ENCODE peak calls at places on chromosomes 16 and 17, in four cellular contexts. One of them, this sample, is unnamed.

GRCh38 chr16:62170642-62171041 is 134.4 kb upstream of the CDH8 start:
- DNase-seq in CD4-positive, alpha-beta T cell: no peak
- DNase-seq in neural progenitor cell: no peak
- DNase-seq in heart right ventricle: no peak
- DNase-seq in this sample: no peak

GRCh38 chr17:7235693-7236665 is 1.7 kb upstream of the DVL2 start:
- DNase-seq in heart right ventricle: no peak
- DNase-seq in neural progenitor cell: no peak
- DNase-seq in CD4-positive, alpha-beta T cell: no peak
- DNase-seq in this sample: peak; percentile 44

GRCh38 chr17:73400915-73401545 is 89.2 kb upstream of the CDC42EP4 start:
- DNase-seq in heart right ventricle: no peak
- DNase-seq in CD4-positive, alpha-beta T cell: no peak
- DNase-seq in neural progenitor cell: no peak
- DNase-seq in this sample: no peak

GRCh38 chr16:67161595-67162058 is 1.9 kb downstream of the FBXL8 start:
- DNase-seq in heart right ventricle: no peak
- DNase-seq in neural progenitor cell: no peak
- DNase-seq in CD4-positive, alpha-beta T cell: no peak
- DNase-seq in this sample: no peak

GRCh38 chr17:50863221-50863843 is 2.8 kb downstream of the TOB1 start:
- DNase-seq in heart right ventricle: no peak
- DNase-seq in neural progenitor cell: peak; percentile 69
- DNase-seq in CD4-positive, alpha-beta T cell: no peak
- DNase-seq in this sample: no peak

GRCh38 chr17:32609085-32609484 is 122.3 kb downstream of the CDK5R1 start:
- DNase-seq in CD4-positive, alpha-beta T cell: peak; percentile 62
- DNase-seq in neural progenitor cell: no peak
- DNase-seq in heart right ventricle: peak; percentile 34
- DNase-seq in this sample: peak; percentile 45

GRCh38 chr17:45282683-45283644 is 21.1 kb upstream of the SPATA32 start:
- DNase-seq in CD4-positive, alpha-beta T cell: no peak
- DNase-seq in neural progenitor cell: no peak
- DNase-seq in heart right ventricle: no peak
- DNase-seq in this sample: no peak

GRCh38 chr16:49398761-49399160 is 25.2 kb downstream of the C16orf78 start:
- DNase-seq in neural progenitor cell: no peak
- DNase-seq in CD4-positive, alpha-beta T cell: no peak
- DNase-seq in heart right ventricle: no peak
- DNase-seq in this sample: no peak

GRCh38 chr16:2749476-2749875 is 3.0 kb upstream of the SRRM2 start:
- DNase-seq in heart right ventricle: no peak
- DNase-seq in neural progenitor cell: no peak
- DNase-seq in CD4-positive, alpha-beta T cell: no peak
- DNase-seq in this sample: no peak

GRCh38 chr17:74183411-74183810 is 20.1 kb upstream of the RPL38 start:
- DNase-seq in heart right ventricle: no peak
- DNase-seq in CD4-positive, alpha-beta T cell: no peak
- DNase-seq in neural progenitor cell: no peak
- DNase-seq in this sample: no peak

GRCh38 chr17:42920922-42921321 is 20.3 kb downstream of the G6PC1 start:
- DNase-seq in neural progenitor cell: no peak
- DNase-seq in CD4-positive, alpha-beta T cell: no peak
- DNase-seq in heart right ventricle: peak; percentile 73
- DNase-seq in this sample: no peak

GRCh38 chr17:79417589-79417988 is 193.3 kb downstream of the RBFOX3 start:
- DNase-seq in neural progenitor cell: no peak
- DNase-seq in heart right ventricle: no peak
- DNase-seq in CD4-positive, alpha-beta T cell: no peak
- DNase-seq in this sample: no peak

GRCh38 chr17:41098476-41098875 is 534 bp upstream of the KRTAP4-8 start:
- DNase-seq in neural progenitor cell: no peak
- DNase-seq in CD4-positive, alpha-beta T cell: no peak
- DNase-seq in heart right ventricle: no peak
- DNase-seq in this sample: peak; percentile 23

GRCh38 chr16:49495596-49496355 is 122.2 kb downstream of the C16orf78 start:
- DNase-seq in neural progenitor cell: no peak
- DNase-seq in CD4-positive, alpha-beta T cell: no peak
- DNase-seq in heart right ventricle: no peak
- DNase-seq in this sample: no peak

GRCh38 chr17:58516644-58517377 is 2.4 kb upstream of the MTMR4 start:
- DNase-seq in heart right ventricle: no peak
- DNase-seq in CD4-positive, alpha-beta T cell: no peak
- DNase-seq in neural progenitor cell: no peak
- DNase-seq in this sample: no peak

GRCh38 chr16:56336071-56336688 is 89.2 kb downstream of the AMFR start:
- DNase-seq in CD4-positive, alpha-beta T cell: no peak
- DNase-seq in heart right ventricle: peak; percentile 53
- DNase-seq in neural progenitor cell: no peak
- DNase-seq in this sample: peak; percentile 34

GRCh38 chr17:60327122-60327869 is 64.6 kb downstream of the USP32 start:
- DNase-seq in neural progenitor cell: peak; percentile 70
- DNase-seq in heart right ventricle: no peak
- DNase-seq in CD4-positive, alpha-beta T cell: no peak
- DNase-seq in this sample: no peak

GRCh38 chr17:60604686-60605334 is 4.8 kb downstream of the PPM1D start:
- DNase-seq in neural progenitor cell: no peak
- DNase-seq in heart right ventricle: peak; percentile 11
- DNase-seq in CD4-positive, alpha-beta T cell: no peak
- DNase-seq in this sample: peak; percentile 29

GRCh38 chr17:17354560-17355357 is 51.6 kb downstream of the NT5M start:
- DNase-seq in neural progenitor cell: peak; percentile 89
- DNase-seq in heart right ventricle: peak; percentile 54
- DNase-seq in CD4-positive, alpha-beta T cell: peak; percentile 71
- DNase-seq in this sample: peak; percentile 74
- H3K27ac ChIP-seq in neural progenitor cell: no peak overlapping the region
- H3K27ac ChIP-seq in heart right ventricle: no peak overlapping the region
- H3K27ac ChIP-seq in CD4-positive, alpha-beta T cell: no peak overlapping the region
- H3K27ac ChIP-seq in this sample: no peak overlapping the region

DNA sequence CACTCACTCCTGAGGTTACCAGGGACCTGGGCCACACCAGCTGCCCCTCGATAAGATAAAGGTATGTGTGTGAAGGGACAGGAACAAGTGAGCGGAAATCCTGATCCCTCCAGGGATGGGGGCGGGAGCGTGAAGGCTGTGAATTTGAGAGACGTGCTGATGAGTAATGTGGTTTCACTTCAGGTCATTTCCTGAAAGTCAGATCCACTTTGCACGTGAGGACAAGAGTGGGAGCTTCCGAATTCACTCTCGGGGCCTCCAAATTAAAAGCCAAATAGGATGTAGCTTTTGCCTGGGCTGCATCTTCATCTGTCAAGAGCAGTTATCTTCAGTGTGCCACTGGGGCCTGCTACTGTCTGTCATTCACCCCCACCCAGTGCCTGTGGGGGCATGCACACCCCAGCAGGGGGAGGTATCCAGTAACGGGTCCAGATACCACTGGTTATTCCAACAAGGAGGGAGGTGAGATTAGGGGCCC is 87.4 kb upstream of the LHX1 start:
- DNase-seq in heart right ventricle: no peak
- DNase-seq in neural progenitor cell: peak; percentile 40
- DNase-seq in CD4-positive, alpha-beta T cell: no peak
- DNase-seq in this sample: peak; percentile 79
- TF ChIP-seq CTCF in heart right ventricle: no peak
- TF ChIP-seq CTCF in neural progenitor cell: peak; percentile 27
- TF ChIP-seq CTCF in CD4-positive, alpha-beta T cell: no peak
- TF ChIP-seq CTCF in this sample: no peak

DNA sequence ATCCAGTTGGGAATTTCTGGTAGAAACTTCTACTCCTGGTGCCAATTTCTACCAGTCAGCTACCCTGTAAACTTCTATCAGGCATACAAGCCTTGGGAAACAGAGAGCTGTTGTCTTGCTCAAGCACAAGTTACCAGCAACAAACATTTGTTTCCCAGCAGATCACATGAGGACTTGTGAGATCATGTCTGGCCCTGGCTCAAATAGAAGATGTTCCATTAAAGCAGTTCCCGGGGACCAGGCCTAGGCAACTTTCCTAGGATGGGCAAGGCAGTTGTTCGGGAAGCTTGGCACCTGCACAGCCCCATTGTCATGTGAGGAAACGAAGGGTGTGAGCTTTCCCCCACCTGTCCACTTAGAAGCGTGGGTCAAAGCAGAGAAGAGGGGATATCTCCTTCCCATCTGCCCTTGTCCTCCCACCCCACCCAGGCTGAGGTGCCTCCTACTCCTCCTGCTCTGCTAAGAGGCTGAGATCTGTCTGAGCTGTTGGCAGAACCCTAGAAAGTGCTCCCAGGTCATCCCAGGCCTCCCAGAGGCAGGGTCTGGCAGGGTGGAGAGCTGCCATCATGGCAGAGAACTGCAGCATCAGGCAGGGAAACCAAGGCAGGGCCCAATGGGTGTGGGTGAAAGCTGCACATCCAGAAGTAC is 11.2 kb upstream of the SLC47A2 start:
- DNase-seq in heart right ventricle: peak; percentile 80
- DNase-seq in CD4-positive, alpha-beta T cell: no peak
- DNase-seq in neural progenitor cell: no peak
- DNase-seq in this sample: no peak
- H3K27ac ChIP-seq in heart right ventricle: peak overlapping the region; percentile 89
- H3K27ac ChIP-seq in CD4-positive, alpha-beta T cell: no peak overlapping the region
- H3K27ac ChIP-seq in neural progenitor cell: no peak overlapping the region
- H3K27ac ChIP-seq in this sample: peak overlapping the region; percentile 100

DNA sequence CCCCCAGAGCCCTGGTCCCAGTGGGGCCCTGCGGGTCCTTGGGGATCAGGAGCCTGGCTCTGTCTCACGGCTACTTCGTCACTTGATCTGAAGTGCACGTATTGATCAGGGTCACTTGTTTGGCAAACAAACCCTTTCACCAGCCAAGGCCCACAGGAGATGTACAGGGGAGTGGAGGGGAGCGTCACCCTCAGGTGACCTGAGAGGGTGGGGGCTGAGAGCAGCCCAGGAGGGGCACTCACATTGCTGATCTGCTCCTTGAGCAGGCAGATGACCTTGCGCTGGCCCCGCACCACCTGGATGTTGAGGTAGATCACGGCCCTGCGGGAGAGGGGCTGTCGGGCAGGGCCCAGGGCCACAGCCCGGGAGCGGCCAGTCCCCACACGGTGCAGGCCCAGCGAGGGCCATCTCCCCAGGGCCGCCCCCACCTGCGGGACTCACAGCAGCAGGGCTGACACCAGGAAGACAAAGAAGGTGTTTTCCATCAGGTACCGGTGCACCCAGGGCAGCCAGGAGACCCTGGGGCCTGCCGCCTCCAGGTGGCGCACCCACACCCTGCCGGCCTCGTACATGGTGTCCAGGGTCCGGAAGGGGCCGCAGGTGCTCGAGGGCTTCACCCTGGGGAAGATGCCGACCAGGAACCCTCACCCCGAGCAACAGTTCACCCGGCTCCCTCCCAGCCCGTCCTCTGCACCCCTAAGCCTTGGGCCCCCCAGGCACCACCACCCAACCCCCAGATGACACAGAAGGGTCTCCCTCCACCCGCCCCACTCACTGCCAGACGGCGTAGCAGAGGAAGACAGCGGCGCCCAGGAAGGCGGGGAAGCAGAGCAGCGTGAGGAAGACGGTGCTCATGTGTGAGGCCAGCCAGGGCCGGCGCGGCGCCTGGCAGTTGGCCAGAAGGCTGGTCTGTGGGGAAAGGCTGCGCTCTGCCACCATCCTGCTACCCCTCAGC is 11.3 kb downstream of the TMC6 start:
- DNase-seq in heart right ventricle: no peak
- DNase-seq in neural progenitor cell: peak; percentile 50
- DNase-seq in CD4-positive, alpha-beta T cell: no peak
- DNase-seq in this sample: no peak
- TF ChIP-seq CTCF in heart right ventricle: peak; percentile 25
- TF ChIP-seq CTCF in neural progenitor cell: peak; percentile 63
- TF ChIP-seq CTCF in CD4-positive, alpha-beta T cell: peak; percentile 30
- TF ChIP-seq CTCF in this sample: peak; percentile 49